ENCODE peak calls at places on chromosomes 12 and 14, in ten cellular contexts. Y is activated CD4-positive, alpha-beta T cell treated with anti-CD3 and anti-CD28 coated beads for 4 hours; H is HuH-7.5; B is aorta; J is astrocyte of the spinal cord; I is T-helper 1 cell; A is GM20000; V is osteoblast; O is COR-L47; Z is C1 segment of cervical spinal cord. S is an unnamed sample.

GRCh38 chr12:92721130-92721529 is 18.3 kb downstream of the PLEKHG7 start:
- DNase-seq in O (no peak), H (no peak), B (no peak), I (no peak), Z (no peak), A (no peak), J (peak; percentile 10), Y (no peak), V (no peak), S (no peak)

GRCh38 chr12:75750950-75751349 is 239.5 kb upstream of the KRR1 start:
- DNase-seq in V (no peak), Y (no peak), H (no peak), O (no peak), J (peak; percentile 92), B (no peak), Z (no peak), A (no peak), I (no peak), S (no peak)

GRCh38 chr14:26872510-26872909 is 274.7 kb upstream of the NOVA1 start:
- DNase-seq in Z (no peak), Y (no peak), J (peak; percentile 29), I (no peak), H (no peak), V (no peak), A (no peak), O (no peak), B (no peak), S (no peak)

GRCh38 chr14:65748796-65749195 is 336.3 kb downstream of the FUT8 start:
- DNase-seq in H (no peak), J (no peak), I (no peak), B (no peak), O (no peak), V (no peak), Y (no peak), Z (no peak), A (no peak), S (no peak)

GRCh38 chr12:25533150-25533549 is 19.9 kb downstream of the LMNTD1 start:
- DNase-seq in I (no peak), H (no peak), Y (no peak), A (no peak), O (no peak), Z (no peak), V (no peak), J (no peak), B (no peak), S (no peak)

GRCh38 chr14:49988080-49988990 is 95.5 kb downstream of the ARF6 start:
- DNase-seq in A (no peak), J (no peak), I (no peak), O (no peak), B (no peak), Y (no peak), V (no peak), Z (no peak), H (no peak), S (no peak)

GRCh38 chr14:89378119-89378518 is 38.9 kb downstream of the FOXN3 start:
- DNase-seq in O (no peak), Y (peak; percentile 29), H (no peak), Z (no peak), A (peak; percentile 60), B (no peak), V (peak; percentile 86), J (peak; percentile 72), I (peak; percentile 4), S (no peak)

GRCh38 chr12:47729233-47729632 is 3.9 kb upstream of the ENDOU start:
- DNase-seq in J (peak; percentile 15), O (no peak), Z (no peak), H (no peak), V (peak; percentile 75), B (peak; percentile 55), A (no peak), I (no peak), Y (no peak), S (no peak)

GRCh38 chr12:32298917-32299316 is 100.4 kb upstream of the FGD4 start:
- DNase-seq in Y (no peak), Z (no peak), I (no peak), B (no peak), O (no peak), H (no peak), A (no peak), J (no peak), V (no peak), S (no peak)

GRCh38 chr12:69096669-69097364 is 142.6 kb upstream of the CPSF6 start:
- DNase-seq in H (no peak), J (peak; percentile 70), Z (no peak), Y (no peak), B (no peak), O (no peak), V (no peak), A (no peak), I (no peak), S (peak; percentile 53)

GRCh38 chr14:21171128-21171527 is 15.3 kb upstream of the OR5AU1 start:
- DNase-seq in Z (no peak), H (no peak), Y (no peak), B (no peak), O (no peak), J (no peak), I (no peak), V (no peak), A (no peak), S (no peak)

GRCh38 chr14:68359862-68360552 is 432.9 kb downstream of the ZFP36L1 start:
- DNase-seq in Z (no peak), I (no peak), V (no peak), B (peak; percentile 83), O (no peak), A (no peak), Y (no peak), J (peak; percentile 48), H (no peak), S (no peak)

GRCh38 chr12:9273276-9273675 is 65.1 kb upstream of the PZP start:
- DNase-seq in I (no peak), Y (no peak), Z (no peak), H (no peak), O (no peak), A (no peak), B (no peak), V (peak; percentile 29), J (peak; percentile 17), S (no peak)

GRCh38 chr14:54857830-54858269 is 44.8 kb downstream of the GCH1 start:
- DNase-seq in V (no peak), B (no peak), A (peak; percentile 52), H (no peak), J (no peak), O (no peak), Z (no peak), Y (no peak), I (no peak), S (no peak)

GRCh38 chr14:55614304-55614703 is 34.3 kb downstream of the KTN1 start:
- DNase-seq in A (no peak), V (no peak), H (no peak), Y (no peak), J (no peak), Z (no peak), B (no peak), I (no peak), O (no peak), S (no peak)

GRCh38 chr14:30303350-30303749 is 255.6 kb upstream of the G2E3 start:
- DNase-seq in B (no peak), O (no peak), A (no peak), H (no peak), Z (no peak), V (peak; percentile 23), I (no peak), J (no peak), Y (no peak), S (no peak)

GRCh38 chr14:58243790-58244555 is 670 bp upstream of the PSMA3 start:
- DNase-seq in O (no peak), J (peak; percentile 7), B (no peak), H (no peak), Z (no peak), I (no peak), Y (no peak), A (no peak), V (peak; percentile 25), S (no peak)

GRCh38 chr12:40031965-40032364 is 73.9 kb downstream of the SLC2A13 start:
- DNase-seq in A (no peak), O (peak; percentile 69), H (no peak), J (no peak), B (no peak), Y (no peak), I (no peak), Z (no peak), V (no peak), S (no peak)

GRCh38 chr14:26415618-26416123 is 182.2 kb downstream of the NOVA1 start:
- DNase-seq in J (peak; percentile 44), A (no peak), Z (peak; percentile 17), Y (no peak), B (no peak), I (no peak), V (no peak), H (no peak), O (no peak), S (no peak)

GRCh38 chr12:56645201-56645716 is 525 bp downstream of the ATP5F1B start:
- DNase-seq in Y (no peak), V (no peak), A (no peak), B (no peak), I (no peak), J (peak; percentile 5), Z (no peak), O (no peak), H (no peak), S (no peak)

GRCh38 chr12:43896496-43896895 is 60.6 kb downstream of the TMEM117 start:
- DNase-seq in V (no peak), A (no peak), Z (no peak), Y (no peak), J (no peak), H (no peak), B (no peak), O (no peak), I (no peak), S (no peak)

GRCh38 chr14:28381656-28382055 is 384.9 kb upstream of the FOXG1 start:
- DNase-seq in Z (no peak), H (no peak), Y (no peak), O (no peak), A (no peak), I (no peak), B (no peak), J (peak; percentile 18), V (no peak), S (no peak)

GRCh38 chr14:55170526-55170925 is 20.9 kb downstream of the DLGAP5 start:
- DNase-seq in B (no peak), I (no peak), J (no peak), O (no peak), A (no peak), Z (no peak), H (no peak), V (no peak), Y (no peak), S (no peak)

GRCh38 chr14:76918176-76918750 is 92.1 kb downstream of the LRRC74A start:
- DNase-seq in B (peak; percentile 88), Z (peak; percentile 80), V (peak; percentile 93), J (peak; percentile 93), Y (no peak), I (no peak), H (no peak), A (no peak), O (no peak), S (no peak)

GRCh38 chr14:64340560-64341196 is 46.5 kb upstream of the ESR2 start:
- DNase-seq in V (no peak), Z (no peak), H (no peak), B (no peak), I (no peak), A (no peak), O (no peak), Y (no peak), J (no peak), S (no peak)

GRCh38 chr14:68363841-68364711 is 428.8 kb downstream of the ZFP36L1 start:
- DNase-seq in A (no peak), Z (peak; percentile 41), Y (no peak), I (no peak), V (peak; percentile 75), H (no peak), B (peak; percentile 87), J (peak; percentile 94), O (no peak), S (no peak)

GRCh38 chr14:22097606-22098292 is 424.1 kb upstream of the OR4E1 start:
- DNase-seq in Z (no peak), J (no peak), V (no peak), Y (no peak), A (no peak), B (no peak), I (no peak), O (no peak), H (no peak), S (no peak)

S was measured in pulmonary artery endothelial cell.